ENCODE peak calls at places on chromosomes 2 and 18, in ten cellular contexts. E, Z, T, P, U, G, L, Y, R and V are unnamed samples.
A peak's percentile ranks its signal among the peaks of the same experiment; 100 is the strongest.

GRCh38 chr2:233995985-233996384 is 54.5 kb upstream of the SPP2 start:
- DNase-seq in E (no peak), Z (no peak), T (no peak), P (no peak), U (no peak), G (no peak), L (peak; percentile 31), Y (no peak), R (no peak), V (no peak)

GRCh38 chr2:69945900-69946299 is 15.5 kb downstream of the ASPRV1 start:
- DNase-seq in E (no peak), Z (no peak), T (no peak), P (no peak), U (no peak), G (no peak), L (no peak), Y (no peak), R (no peak), V (no peak)

GRCh38 chr2:176056411-176056810 is 27.4 kb downstream of the EVX2 start:
- DNase-seq in E (no peak), Z (no peak), T (no peak), P (no peak), U (no peak), G (no peak), L (no peak), Y (no peak), R (no peak), V (no peak)

GRCh38 chr2:60553992-60554648 is 666 bp upstream of the BCL11A start:
- DNase-seq in E (peak; percentile 70), Z (peak; percentile 45), T (no peak), P (no peak), U (peak; percentile 63), G (peak; percentile 61), L (no peak), Y (peak; percentile 73), R (no peak), V (peak; percentile 37)

GRCh38 chr2:149572102-149572953 is 15.2 kb downstream of the MMADHC start:
- DNase-seq in E (no peak), Z (no peak), T (no peak), P (no peak), U (no peak), G (no peak), L (no peak), Y (no peak), R (no peak), V (no peak)

GRCh38 chr2:241561811-241562210 is 3.3 kb downstream of the BOK start:
- DNase-seq in E (no peak), Z (peak; percentile 89), T (no peak), P (peak; percentile 83), U (peak; percentile 81), G (peak; percentile 32), L (peak; percentile 80), Y (no peak), R (peak; percentile 62), V (no peak)

GRCh38 chr2:73386342-73386868 is 769 bp downstream of the ALMS1 start:
- DNase-seq in E (no peak), Z (no peak), T (no peak), P (no peak), U (no peak), G (no peak), L (no peak), Y (no peak), R (no peak), V (no peak)

GRCh38 chr2:54528311-54528945 is 72.3 kb downstream of the SPTBN1 start:
- DNase-seq in E (no peak), Z (no peak), T (no peak), P (no peak), U (no peak), G (no peak), L (no peak), Y (no peak), R (no peak), V (no peak)

GRCh38 chr18:5970032-5970431 is 74.7 kb upstream of the TMEM200C start:
- DNase-seq in E (peak; percentile 7), Z (no peak), T (no peak), P (no peak), U (no peak), G (no peak), L (no peak), Y (no peak), R (no peak), V (no peak)

GRCh38 chr2:197269173-197269572 is 41.4 kb downstream of the ANKRD44 start:
- DNase-seq in E (no peak), Z (no peak), T (no peak), P (no peak), U (no peak), G (no peak), L (peak; percentile 64), Y (no peak), R (peak; percentile 67), V (no peak)

GRCh38 chr18:48152549-48152948 is 222.1 kb upstream of the SMAD2 start:
- DNase-seq in E (no peak), Z (peak; percentile 67), T (no peak), P (no peak), U (no peak), G (no peak), L (peak; percentile 65), Y (no peak), R (peak; percentile 17), V (no peak)

GRCh38 chr18:58088723-58089074 is 44.7 kb downstream of the NEDD4L start:
- DNase-seq in E (no peak), Z (peak; percentile 42), T (no peak), P (no peak), U (no peak), G (peak; percentile 73), L (no peak), Y (no peak), R (no peak), V (no peak)

GRCh38 chr18:79941473-79942119 is 9.9 kb downstream of the SLC66A2 start:
- DNase-seq in E (no peak), Z (no peak), T (peak; percentile 37), P (peak; percentile 43), U (no peak), G (peak; percentile 22), L (no peak), Y (peak; percentile 7), R (no peak), V (no peak)

GRCh38 chr2:75320893-75321292 is 121.6 kb upstream of the TACR1 start:
- DNase-seq in E (no peak), Z (no peak), T (no peak), P (no peak), U (no peak), G (no peak), L (no peak), Y (no peak), R (peak; percentile 23), V (no peak)

DNA sequence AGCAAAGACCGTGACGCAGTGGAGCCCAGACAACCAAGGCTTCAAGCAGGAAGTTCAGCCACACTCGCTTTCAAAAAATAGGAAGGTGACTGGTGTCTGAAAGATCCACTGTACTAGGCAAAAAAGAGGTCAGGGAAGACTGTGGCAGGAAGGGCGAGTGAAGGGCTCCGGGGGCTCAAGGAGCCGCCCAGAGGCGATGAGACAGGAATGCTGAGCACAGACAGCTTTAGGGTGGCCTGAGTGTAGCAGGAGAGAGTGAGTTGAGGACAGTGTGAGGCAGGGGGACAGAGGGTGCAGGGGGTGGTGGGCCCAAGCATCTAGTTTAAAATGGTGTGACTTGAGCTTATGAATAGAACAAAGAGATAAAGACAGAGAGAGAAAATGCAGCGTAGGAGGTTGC is 789.8 kb upstream of the RAB6C start:
- DNase-seq in E (no peak), Z (no peak), T (no peak), P (no peak), U (no peak), G (no peak), L (no peak), Y (no peak), R (no peak), V (no peak)
- TF ChIP-seq CTCF in E (no peak), Z (no peak), T (no peak), P (no peak), U (no peak), G (no peak), L (no peak), Y (no peak), R (no peak), V (no peak)

DNA sequence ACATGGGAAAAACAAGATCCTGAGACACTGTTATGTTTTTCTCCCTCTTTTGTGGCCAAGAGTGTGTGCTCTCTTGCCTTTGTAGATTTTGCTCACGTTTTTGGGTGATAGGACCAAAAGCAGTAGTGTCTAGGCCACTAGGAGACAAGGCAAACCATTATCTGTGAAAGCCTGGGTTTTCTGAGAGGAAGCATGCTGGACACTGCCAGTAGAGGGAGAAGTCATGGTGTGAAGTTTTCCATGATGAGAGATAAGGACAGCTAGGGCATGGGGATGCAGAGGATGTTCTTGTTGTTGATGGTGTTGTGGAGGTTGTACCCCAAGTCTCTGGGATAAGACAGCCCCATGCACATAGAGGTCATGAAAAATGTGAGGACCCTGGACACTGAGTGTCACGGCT is 285.3 kb downstream of the SOX11 start:
- DNase-seq in E (no peak), Z (no peak), T (no peak), P (no peak), U (no peak), G (no peak), L (no peak), Y (no peak), R (no peak), V (peak; percentile 0)
- TF ChIP-seq CTCF in E (no peak), Z (no peak), T (peak; percentile 37), P (no peak), U (no peak), G (no peak), L (no peak), Y (no peak), R (no peak), V (no peak)

GRCh38 chr2:104028066-104028465 is 825.8 kb upstream of the POU3F3 start:
- DNase-seq in E (no peak), Z (no peak), T (no peak), P (no peak), U (no peak), G (no peak), L (no peak), Y (no peak), R (no peak), V (no peak)

GRCh38 chr2:104033399-104033798 is 820.5 kb upstream of the POU3F3 start:
- DNase-seq in E (peak; percentile 28), Z (peak; percentile 36), T (no peak), P (no peak), U (no peak), G (no peak), L (no peak), Y (no peak), R (no peak), V (no peak)
- TF ChIP-seq CTCF in E (peak; percentile 71), Z (peak; percentile 68), T (peak; percentile 78), P (no peak), U (no peak), G (peak; percentile 26), L (no peak), Y (no peak), R (no peak), V (peak; percentile 19)

DNA sequence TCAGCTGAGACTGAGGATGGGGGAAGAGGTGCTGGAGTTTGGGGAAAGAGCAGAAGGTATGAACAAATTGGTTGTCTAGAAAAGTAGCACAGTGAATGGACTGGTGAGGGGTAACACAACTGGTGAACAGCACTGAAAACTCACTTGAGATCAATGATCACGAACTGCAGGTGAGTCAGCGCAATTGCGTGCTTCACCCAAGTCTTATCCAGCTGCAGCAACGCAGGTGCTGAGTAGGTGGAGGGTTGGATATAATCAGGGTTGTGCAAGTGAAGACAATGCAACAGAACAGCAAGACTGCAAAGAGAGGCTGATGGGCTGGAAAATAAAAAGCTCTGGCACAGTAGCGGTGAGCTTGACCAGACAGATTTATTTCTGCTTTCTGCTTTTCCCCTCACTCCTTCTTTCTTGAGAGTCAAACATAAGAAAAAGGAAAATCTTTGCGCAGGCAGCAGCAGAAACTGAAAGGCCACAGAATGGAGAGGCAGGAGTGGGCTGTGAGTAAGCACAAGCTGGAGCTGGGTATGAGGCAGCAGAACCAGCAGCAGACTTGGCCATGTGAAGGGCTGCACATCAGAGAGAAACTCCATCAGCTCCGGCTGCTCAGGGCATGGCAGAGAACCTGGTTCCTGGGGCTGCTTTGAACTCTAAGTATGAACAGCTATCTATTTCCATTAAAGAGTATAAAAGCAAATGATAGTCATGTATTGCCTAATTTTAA is 99.4 kb upstream of the ARL5A start:
- DNase-seq in E (no peak), Z (no peak), T (no peak), P (no peak), U (no peak), G (no peak), L (no peak), Y (no peak), R (no peak), V (no peak)
- TF ChIP-seq CTCF in E (no peak), Z (no peak), T (no peak), P (no peak), U (no peak), G (no peak), L (no peak), Y (no peak), R (no peak), V (no peak)